ENCODE peak calls at places on chromosome 4, in four cellular contexts. A, J, X and N are unnamed samples.

GRCh38 chr4:109826719-109827118 is 1.1 kb upstream of the RRH start:
- DNase-seq in A (no peak), J (no peak), X (no peak), N (peak; percentile 33)

GRCh38 chr4:8592366-8593267 is at the start of gene CPZ:
- DNase-seq in A (peak; percentile 64), J (peak; percentile 82), X (peak; percentile 85), N (peak; percentile 50)

GRCh38 chr4:1571986-1572385 is 112.1 kb downstream of the FAM53A start:
- DNase-seq in A (no peak), J (no peak), X (no peak), N (no peak)

GRCh38 chr4:37243722-37244582 is 591 bp upstream of the NWD2 start:
- DNase-seq in A (peak; percentile 36), J (peak; percentile 80), X (peak; percentile 83), N (no peak)

GRCh38 chr4:1881709-1882108 is 10.5 kb downstream of the NSD2 start:
- DNase-seq in A (no peak), J (no peak), X (no peak), N (no peak)

GRCh38 chr4:98473046-98473445 is 185.4 kb downstream of the TSPAN5 start:
- DNase-seq in A (no peak), J (no peak), X (no peak), N (peak; percentile 13)

GRCh38 chr4:53529025-53529424 is 62.3 kb downstream of the LNX1 start:
- DNase-seq in A (no peak), J (no peak), X (no peak), N (no peak)

GRCh38 chr4:8303485-8304281 is 34.1 kb downstream of the HTRA3 start:
- DNase-seq in A (no peak), J (no peak), X (peak; percentile 32), N (peak; percentile 95)

GRCh38 chr4:142801966-142802365 is 44.1 kb downstream of the INPP4B start:
- DNase-seq in A (no peak), J (no peak), X (no peak), N (no peak)

GRCh38 chr4:55071951-55072350 is 53.4 kb downstream of the KDR start:
- DNase-seq in A (no peak), J (no peak), X (no peak), N (no peak)

GRCh38 chr4:126715681-126716080 is 917.1 kb upstream of the INTU start:
- DNase-seq in A (no peak), J (no peak), X (no peak), N (no peak)

GRCh38 chr4:125522992-125523391 is 208.2 kb downstream of the FAT4 start:
- DNase-seq in A (no peak), J (peak; percentile 63), X (peak; percentile 50), N (no peak)

GRCh38 chr4:41658106-41658505 is 90.4 kb downstream of the PHOX2B start:
- DNase-seq in A (no peak), J (no peak), X (no peak), N (no peak)

GRCh38 chr4:135434936-135435335 is 1233.3 kb upstream of the PABPC4L start:
- DNase-seq in A (no peak), J (no peak), X (no peak), N (no peak)

GRCh38 chr4:99827857-99828256 is 11.2 kb downstream of the DAPP1 start:
- DNase-seq in A (no peak), J (no peak), X (no peak), N (no peak)

GRCh38 chr4:10582059-10582686 is 102.4 kb downstream of the CLNK start:
- DNase-seq in A (peak; percentile 42), J (peak; percentile 42), X (no peak), N (peak; percentile 69)

GRCh38 chr4:38013461-38014366 is 53.5 kb downstream of the PTTG2 start:
- DNase-seq in A (no peak), J (no peak), X (no peak), N (peak; percentile 55)

GRCh38 chr4:97279410-97279809 is 863.9 kb downstream of the STPG2 start:
- DNase-seq in A (no peak), J (no peak), X (no peak), N (no peak)

DNA sequence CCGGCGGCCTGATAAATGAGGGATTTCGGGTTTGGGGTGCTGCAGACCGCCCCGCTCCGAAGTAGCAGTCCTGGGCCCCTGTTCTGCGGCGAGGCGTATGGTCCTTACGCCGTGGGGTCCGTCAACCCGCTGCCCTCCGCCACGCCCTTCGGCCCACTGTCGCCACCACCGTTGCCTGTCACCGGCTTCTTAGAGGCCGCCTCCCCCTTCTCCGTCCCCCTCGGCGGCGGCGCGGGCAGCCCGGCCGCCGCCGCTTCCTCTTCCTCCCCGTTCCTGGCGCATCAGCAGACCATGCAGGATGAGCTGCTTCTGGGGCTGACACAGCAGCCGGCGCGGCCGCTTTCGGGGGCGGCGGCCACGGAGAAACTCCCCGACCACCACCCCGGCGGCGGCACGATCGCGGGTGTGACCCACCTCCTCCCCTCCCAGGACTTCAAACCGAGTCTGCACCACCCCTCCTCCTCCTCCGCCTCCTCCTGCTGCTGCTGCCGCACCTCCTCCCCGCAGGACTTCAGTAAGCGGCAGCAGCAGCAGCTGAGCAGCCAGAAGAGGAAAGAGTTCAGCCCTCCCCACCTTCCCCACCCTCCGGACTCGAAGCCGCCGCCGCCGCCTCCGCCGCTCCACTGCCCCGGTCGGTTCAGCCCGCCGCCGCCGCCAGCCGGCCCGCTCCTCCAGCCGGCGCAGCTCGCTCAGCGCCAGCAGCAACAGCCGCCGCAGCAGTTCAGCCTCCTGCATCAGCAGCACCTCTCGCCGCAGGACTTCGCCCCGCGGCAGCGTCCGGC is 569 bp downstream of the CPEB2 start:
- DNase-seq in A (peak; percentile 71), J (peak; percentile 63), X (peak; percentile 73), N (peak; percentile 87)
- H3K23ac ChIP-seq in A (peak overlapping the region; percentile 95), J (no peak overlapping the region), X (no peak overlapping the region), N (peak overlapping the region; percentile 82)

GRCh38 chr4:184382189-184382846 is 92.0 kb downstream of the IRF2 start:
- DNase-seq in A (no peak), J (no peak), X (no peak), N (no peak)
- H2BK15ac ChIP-seq in A (no peak overlapping the region), J (no peak overlapping the region), X (no peak overlapping the region), N (peak overlapping the region; percentile 53)

GRCh38 chr4:139453041-139453370 is 915 bp upstream of the RAB33B start:
- DNase-seq in A (no peak), J (no peak), X (no peak), N (no peak)

GRCh38 chr4:139454111-139454600 is at the start of gene RAB33B:
- DNase-seq in A (no peak), J (no peak), X (no peak), N (peak; percentile 86)

GRCh38 chr4:139452000-139452399 is 1.9 kb upstream of the RAB33B start:
- DNase-seq in A (no peak), J (no peak), X (no peak), N (no peak)

GRCh38 chr4:139454646-139455045 is 725 bp downstream of the RAB33B start:
- DNase-seq in A (no peak), J (no peak), X (no peak), N (no peak)

GRCh38 chr4:139453371-139454110 is 380 bp upstream of the RAB33B start:
- DNase-seq in A (peak; percentile 93), J (peak; percentile 97), X (peak; percentile 97), N (peak; percentile 97)
- H3K23ac ChIP-seq in A (peak overlapping the region; percentile 76), J (no peak overlapping the region), X (no peak overlapping the region), N (peak overlapping the region; percentile 78)

GRCh38 chr4:115970859-115971258 is 857.4 kb upstream of the NDST4 start:
- DNase-seq in A (no peak), J (no peak), X (no peak), N (no peak)
- H2BK15ac ChIP-seq in A (no peak overlapping the region), J (no peak overlapping the region), X (no peak overlapping the region), N (no peak overlapping the region)

DNA sequence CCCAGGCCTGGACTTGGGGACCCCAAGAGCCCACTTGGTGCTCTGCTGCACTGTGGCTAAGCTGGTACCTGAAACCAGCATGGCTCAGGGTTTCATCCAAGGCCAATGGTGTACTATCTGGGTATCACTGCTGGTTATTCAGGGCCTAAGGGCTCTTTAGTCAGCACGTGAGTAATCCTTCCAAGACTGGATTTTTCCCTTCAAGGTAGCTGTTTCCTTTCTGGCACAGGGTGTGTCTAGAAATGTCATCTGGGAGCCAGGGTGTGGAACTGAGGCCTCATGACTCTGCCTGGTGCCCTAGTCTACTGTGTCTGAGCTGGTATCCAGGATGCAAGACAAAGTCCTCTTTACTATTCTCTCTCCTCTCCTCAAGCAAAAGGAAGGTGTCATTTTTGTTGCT is 99.0 kb upstream of the QRFPR start:
- DNase-seq in A (no peak), J (no peak), X (no peak), N (no peak)
- H3K23ac ChIP-seq in A (no peak overlapping the region), J (no peak overlapping the region), X (no peak overlapping the region), N (no peak overlapping the region)

GRCh38 chr4:7042697-7043464 is at the start of gene TADA2B:
- DNase-seq in A (peak; percentile 99), J (peak; percentile 98), X (peak; percentile 96), N (peak; percentile 97)
- H2BK15ac ChIP-seq in A (peak within 1 kb of the TSS; percentile 71), J (no peak within 1 kb of the TSS), X (peak within 1 kb of the TSS; percentile 46), N (no peak within 1 kb of the TSS)

GRCh38 chr4:78938868-78939666 is at the start of gene PAQR3:
- DNase-seq in A (peak; percentile 82), J (peak; percentile 86), X (peak; percentile 91), N (peak; percentile 76)
- H3K23ac ChIP-seq in A (peak within 1 kb of the TSS; percentile 69), J (no peak within 1 kb of the TSS), X (no peak within 1 kb of the TSS), N (peak within 1 kb of the TSS; percentile 94)

DNA sequence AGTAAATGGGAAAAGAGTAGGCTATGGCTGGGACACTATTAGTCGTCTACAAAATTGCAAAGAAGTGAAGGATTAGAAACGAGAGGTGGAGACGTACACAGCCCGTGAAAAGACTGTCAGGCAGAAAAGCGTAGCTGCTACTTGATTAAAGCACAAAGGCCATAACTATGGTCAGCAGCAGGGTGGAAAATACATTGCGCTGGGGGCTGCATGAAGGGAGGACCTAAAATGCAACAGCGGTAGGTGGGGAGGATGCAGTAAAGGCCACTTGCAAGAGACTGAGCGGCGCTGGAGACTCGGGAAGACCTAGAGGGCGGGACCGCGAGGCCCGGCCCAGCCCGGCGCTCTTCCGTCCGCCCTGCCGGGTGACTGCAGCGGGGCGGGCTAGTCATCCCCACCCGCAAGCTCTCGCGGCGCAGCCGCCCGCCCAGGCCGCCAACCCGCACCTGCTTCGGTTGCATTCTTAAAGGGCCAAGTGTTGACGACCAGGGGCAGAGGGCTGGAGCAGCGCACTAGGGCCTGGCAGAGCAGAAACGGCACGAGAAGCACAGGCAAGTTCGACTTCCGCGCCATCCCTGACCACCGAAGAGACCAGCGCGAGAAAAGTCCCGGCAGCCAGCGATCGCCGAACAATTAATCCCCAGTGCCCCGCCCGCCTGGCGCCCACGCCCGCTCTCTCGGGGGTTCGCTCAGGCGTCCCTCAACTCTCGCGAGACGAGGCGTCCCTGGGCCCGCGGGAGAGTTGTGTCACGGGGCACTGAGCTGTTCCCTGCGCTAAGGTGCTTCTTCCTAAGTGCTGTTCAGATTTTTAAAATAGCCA is at the start of gene AGA:
- DNase-seq in A (peak; percentile 86), J (peak; percentile 94), X (peak; percentile 90), N (peak; percentile 93)
- H2BK15ac ChIP-seq in A (no peak within 1 kb of the TSS), J (no peak within 1 kb of the TSS), X (peak within 1 kb of the TSS; percentile 95), N (peak within 1 kb of the TSS; percentile 94)